ENCODE peak calls at places on chromosomes 2 and 18, in ten cellular contexts. A, U, Y, C, R, K, H, P, Z and W are unnamed samples.

GRCh38 chr18:48022531-48023330 is 92.3 kb upstream of the SMAD2 start:
- DNase-seq in R (peak; percentile 62), P (peak; percentile 61), Z (peak; percentile 85), A (peak; percentile 60), Y (peak; percentile 72), C (no peak), U (peak; percentile 40), K (peak; percentile 71), H (peak; percentile 70), W (peak; percentile 70)

GRCh38 chr18:44811586-44812125 is 131.0 kb downstream of the SETBP1 start:
- DNase-seq in U (no peak), Y (no peak), R (no peak), P (peak; percentile 14), C (no peak), K (no peak), A (no peak), Z (no peak), H (no peak), W (no peak)

GRCh38 chr18:10514621-10515020 is 11.2 kb upstream of the NAPG start:
- DNase-seq in C (no peak), Z (no peak), P (no peak), K (no peak), A (no peak), H (no peak), R (no peak), U (no peak), Y (no peak), W (no peak)

GRCh38 chr18:2303517-2304238 is 267.6 kb downstream of the METTL4 start:
- DNase-seq in R (no peak), Y (peak; percentile 31), A (no peak), U (no peak), H (peak; percentile 47), K (peak; percentile 73), P (no peak), Z (peak; percentile 28), C (no peak), W (no peak)

GRCh38 chr2:231364961-231365810 is 30.3 kb upstream of the B3GNT7 start:
- DNase-seq in A (no peak), C (no peak), R (no peak), Y (peak; percentile 75), H (peak; percentile 94), K (peak; percentile 95), Z (no peak), U (peak; percentile 62), P (no peak), W (no peak)

GRCh38 chr18:61502472-61502871 is 169.2 kb downstream of the CDH20 start:
- DNase-seq in U (no peak), R (peak; percentile 35), A (peak; percentile 14), H (peak; percentile 84), Z (peak; percentile 77), Y (peak; percentile 42), C (no peak), K (no peak), P (peak; percentile 49), W (peak; percentile 40)

GRCh38 chr18:25568926-25569325 is 217.0 kb upstream of the ZNF521 start:
- DNase-seq in R (no peak), C (no peak), U (no peak), A (no peak), K (no peak), Z (no peak), P (no peak), Y (no peak), H (no peak), W (no peak)

GRCh38 chr2:70089220-70089945 is 2.1 kb downstream of the PCBP1 start:
- DNase-seq in H (peak; percentile 61), U (peak; percentile 69), Y (peak; percentile 25), R (no peak), A (peak; percentile 66), Z (peak; percentile 56), P (peak; percentile 66), K (no peak), C (no peak), W (no peak)

GRCh38 chr2:201260302-201260800 is at the start of gene CASP8:
- DNase-seq in P (peak; percentile 76), H (peak; percentile 56), Z (no peak), K (peak; percentile 72), A (peak; percentile 95), U (no peak), Y (no peak), R (no peak), C (peak; percentile 59), W (peak; percentile 92)

GRCh38 chr2:179692610-179693009 is 168.8 kb downstream of the ZNF385B start:
- DNase-seq in P (no peak), C (no peak), K (no peak), A (no peak), Z (no peak), H (peak; percentile 14), U (no peak), R (no peak), Y (no peak), W (no peak)

GRCh38 chr2:187916799-187917198 is 362.6 kb upstream of the TFPI start:
- DNase-seq in K (no peak), C (no peak), Y (no peak), R (no peak), P (no peak), Z (no peak), H (no peak), U (no peak), A (no peak), W (no peak)

GRCh38 chr2:72757177-72757775 is 68.6 kb downstream of the EXOC6B start:
- DNase-seq in U (no peak), R (no peak), H (no peak), Z (peak; percentile 93), K (peak; percentile 80), P (no peak), A (no peak), Y (peak; percentile 57), C (no peak), W (no peak)

DNA sequence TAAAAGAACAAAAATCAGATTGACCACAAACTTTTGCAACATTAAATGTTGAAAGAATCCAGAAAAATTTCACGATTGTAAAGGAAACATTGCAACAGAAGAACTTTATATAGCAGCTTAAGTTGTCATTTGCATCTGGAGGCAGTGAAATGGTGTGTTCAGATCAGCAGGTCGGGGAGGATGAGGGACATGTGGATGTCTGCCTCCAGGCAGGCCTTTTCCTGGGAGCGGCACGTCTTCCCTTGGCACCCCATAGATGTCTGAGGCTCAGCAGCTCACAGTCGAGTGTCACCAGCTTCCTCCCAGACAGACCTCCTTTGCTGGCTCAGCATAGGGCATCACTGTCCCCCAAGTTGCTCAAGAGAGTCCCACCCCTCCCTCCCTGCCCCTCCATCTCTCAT is 44.3 kb upstream of the ASB1 start:
- DNase-seq in Y (no peak), K (no peak), C (no peak), U (no peak), A (no peak), P (no peak), Z (no peak), H (no peak), R (no peak), W (no peak)
- H3K4me3 ChIP-seq in Y (no peak overlapping the region), K (no peak overlapping the region), C (no peak overlapping the region), U (no peak overlapping the region), A (no peak overlapping the region), P (no peak overlapping the region), Z (no peak overlapping the region), H (no peak overlapping the region), R (no peak overlapping the region), W (no peak overlapping the region)

GRCh38 chr18:26747131-26747475 is 118.4 kb downstream of the AQP4 start:
- DNase-seq in A (no peak), P (no peak), C (no peak), Z (no peak), H (peak; percentile 68), Y (no peak), R (no peak), U (no peak), K (peak; percentile 49), W (no peak)
- H3K4me3 ChIP-seq in A (no peak overlapping the region), P (no peak overlapping the region), C (no peak overlapping the region), Z (no peak overlapping the region), H (no peak overlapping the region), Y (peak overlapping the region; percentile 7), R (no peak overlapping the region), U (no peak overlapping the region), K (peak overlapping the region; percentile 26), W (no peak overlapping the region)

GRCh38 chr2:46002947-46003346 is 294.3 kb upstream of the EPAS1 start:
- DNase-seq in Z (no peak), K (no peak), A (no peak), P (no peak), H (no peak), C (no peak), R (no peak), Y (no peak), U (no peak), W (no peak)

GRCh38 chr2:46001741-46002506 is 295.3 kb upstream of the EPAS1 start:
- DNase-seq in C (no peak), Y (peak; percentile 28), K (no peak), A (no peak), R (no peak), P (no peak), U (no peak), Z (no peak), H (peak; percentile 25), W (no peak)

GRCh38 chr2:46001290-46001689 is 295.9 kb upstream of the EPAS1 start:
- DNase-seq in A (no peak), H (no peak), K (no peak), R (no peak), P (no peak), C (no peak), Z (no peak), Y (no peak), U (no peak), W (no peak)

GRCh38 chr2:46002507-46002883 is 294.7 kb upstream of the EPAS1 start:
- DNase-seq in Y (no peak), H (peak; percentile 57), K (no peak), U (no peak), C (no peak), A (no peak), Z (no peak), P (no peak), R (no peak), W (no peak)

DNA sequence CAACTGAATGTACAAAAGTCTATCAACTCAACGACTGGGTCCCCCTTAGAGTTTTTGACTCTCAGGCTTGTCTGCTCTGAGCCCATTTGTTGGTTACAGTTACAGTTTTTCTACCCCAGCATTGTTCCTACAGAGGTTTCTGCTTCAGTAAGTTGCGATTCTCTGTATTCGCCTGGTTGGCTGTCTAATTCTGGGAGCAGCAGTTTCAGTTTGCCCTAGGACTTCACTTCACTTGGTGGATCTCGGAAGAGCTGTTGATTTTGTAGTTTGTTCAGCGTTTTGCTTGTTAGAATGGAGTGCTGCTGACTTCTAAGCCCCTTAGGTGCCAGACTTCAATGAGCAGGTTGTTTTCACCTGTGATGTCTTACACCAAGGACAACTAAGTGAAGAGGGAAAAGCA is 296.5 kb upstream of the EPAS1 start:
- DNase-seq in K (no peak), H (no peak), R (no peak), P (no peak), Y (no peak), A (no peak), U (no peak), C (no peak), Z (no peak), W (no peak)
- H3K4me3 ChIP-seq in K (no peak overlapping the region), H (no peak overlapping the region), R (no peak overlapping the region), P (no peak overlapping the region), Y (no peak overlapping the region), A (no peak overlapping the region), U (no peak overlapping the region), C (no peak overlapping the region), Z (no peak overlapping the region), W (no peak overlapping the region)

DNA sequence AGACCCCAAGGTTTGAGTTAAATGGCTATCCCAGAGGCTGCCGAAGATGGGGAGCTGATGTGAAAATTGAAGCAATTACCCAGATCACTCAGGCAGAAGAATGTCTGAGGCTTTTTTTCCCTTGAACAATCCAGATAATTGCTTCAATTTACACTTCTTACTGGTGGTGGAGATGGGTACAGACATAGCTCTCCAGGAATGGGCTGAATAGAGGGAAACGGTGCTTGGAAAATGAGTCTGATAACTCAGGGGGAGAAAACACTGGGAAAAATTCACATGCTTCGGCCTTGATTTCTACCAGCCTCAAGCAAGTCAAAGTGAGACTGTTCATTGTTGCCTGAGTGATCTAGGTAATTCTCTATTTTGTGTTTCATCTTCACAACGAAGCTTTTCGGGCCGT is 9.5 kb upstream of the KIF5C start:
- DNase-seq in A (no peak), U (no peak), H (no peak), K (no peak), Y (no peak), C (no peak), Z (no peak), R (no peak), P (peak; percentile 6), W (no peak)
- H3K4me3 ChIP-seq in A (no peak overlapping the region), U (no peak overlapping the region), H (no peak overlapping the region), K (no peak overlapping the region), Y (no peak overlapping the region), C (no peak overlapping the region), Z (no peak overlapping the region), R (no peak overlapping the region), P (no peak overlapping the region), W (no peak overlapping the region)